ENCODE peak calls at places on chromosomes 4 and X, in four cellular contexts. P is EL, I is NT2/D1, M is OCI-LY7. B is an unnamed sample.

GRCh38 chrX:39242187-39242586 is 440.9 kb downstream of the MID1IP1 start:
- DNase-seq in P (peak; percentile 0), I (peak; percentile 28), M (peak; percentile 17), B (peak; percentile 40)

GRCh38 chrX:87805829-87806490 is 288.4 kb downstream of the KLHL4 start:
- DNase-seq in P (no peak), I (peak; percentile 8), M (no peak), B (no peak)

GRCh38 chrX:118566359-118566758 is 70.7 kb downstream of the DOCK11 start:
- DNase-seq in P (peak; percentile 58), I (no peak), M (no peak), B (no peak)

GRCh38 chr4:124523816-124524215 is 188.7 kb downstream of the ANKRD50 start:
- DNase-seq in P (no peak), I (no peak), M (no peak), B (no peak)

GRCh38 chr4:88110826-88111225 is 47.6 kb downstream of the ABCG2 start:
- DNase-seq in P (no peak), I (no peak), M (no peak), B (no peak)

GRCh38 chr4:128424524-128425195 is 137.0 kb upstream of the PGRMC2 start:
- DNase-seq in P (peak; percentile 10), I (no peak), M (no peak), B (no peak)

GRCh38 chr4:94642561-94642866 is 115.2 kb upstream of the BMPR1B start:
- DNase-seq in P (peak; percentile 10), I (no peak), M (no peak), B (no peak)

GRCh38 chr4:101169044-101170014 is 178.0 kb downstream of the PPP3CA start:
- DNase-seq in P (peak; percentile 69), I (peak; percentile 44), M (peak; percentile 73), B (peak; percentile 22)

GRCh38 chr4:113445286-113445685 is 316.3 kb downstream of the CAMK2D start:
- DNase-seq in P (peak; percentile 93), I (no peak), M (no peak), B (no peak)

GRCh38 chr4:81504685-81505598 is 33.2 kb upstream of the RASGEF1B start:
- DNase-seq in P (no peak), I (no peak), M (peak; percentile 59), B (no peak)

GRCh38 chrX:106611323-106611681 is 476 bp upstream of the RADX start:
- DNase-seq in P (no peak), I (no peak), M (no peak), B (no peak)

GRCh38 chrX:124406294-124407013 is 60.1 kb downstream of the SH2D1A start:
- DNase-seq in P (peak; percentile 69), I (peak; percentile 15), M (peak; percentile 79), B (no peak)

GRCh38 chrX:64334467-64334866 is 60.8 kb downstream of the MTMR8 start:
- DNase-seq in P (no peak), I (no peak), M (no peak), B (no peak)

GRCh38 chr4:139555073-139555704 is 830 bp downstream of the SETD7 start:
- DNase-seq in P (peak; percentile 92), I (no peak), M (peak; percentile 91), B (peak; percentile 2)

GRCh38 chrX:118603981-118604380 is 108.4 kb downstream of the DOCK11 start:
- DNase-seq in P (peak; percentile 63), I (peak; percentile 52), M (peak; percentile 43), B (peak; percentile 62)

GRCh38 chr4:158758142-158758541 is 10.7 kb upstream of the FNIP2 start:
- DNase-seq in P (peak; percentile 49), I (no peak), M (no peak), B (no peak)

GRCh38 chrX:17104433-17104832 is 158.0 kb downstream of the REPS2 start:
- DNase-seq in P (no peak), I (no peak), M (no peak), B (no peak)

GRCh38 chr4:71287305-71287704 is 51.5 kb upstream of the SLC4A4 start:
- DNase-seq in P (peak; percentile 66), I (no peak), M (no peak), B (no peak)

GRCh38 chrX:134570509-134570846 is 87.8 kb downstream of the PLAC1 start:
- DNase-seq in P (no peak), I (no peak), M (no peak), B (no peak)

GRCh38 chr4:101028886-101029285 is 318.4 kb downstream of the PPP3CA start:
- DNase-seq in P (no peak), I (no peak), M (no peak), B (no peak)

GRCh38 chrX:102712967-102713677 is 874 bp downstream of the GPRASP2 start:
- DNase-seq in P (peak; percentile 59), I (no peak), M (no peak), B (peak; percentile 4)

GRCh38 chr4:2445130-2445529 is 23.8 kb upstream of the RNF4 start:
- DNase-seq in P (no peak), I (no peak), M (no peak), B (no peak)

GRCh38 chr4:1381944-1382541 is 24.2 kb downstream of the NKX1-1 start:
- DNase-seq in P (no peak), I (no peak), M (no peak), B (no peak)

GRCh38 chr4:162891788-162892707 is 274.6 kb downstream of the NAF1 start:
- DNase-seq in P (no peak), I (no peak), M (peak; percentile 7), B (no peak)

GRCh38 chrX:40949071-40949470 is 136.2 kb upstream of the USP9X start:
- DNase-seq in P (no peak), I (no peak), M (no peak), B (no peak)

GRCh38 chr4:173415885-173416658 is 17.2 kb upstream of the SCRG1 start:
- DNase-seq in P (no peak), I (no peak), M (no peak), B (no peak)

GRCh38 chr4:165872443-165873297 is at the start of gene TLL1:
- DNase-seq in P (peak; percentile 23), I (no peak), M (no peak), B (no peak)

GRCh38 chrX:3582421-3582820 is 131.0 kb downstream of the PRKX start:
- DNase-seq in P (no peak), I (no peak), M (no peak), B (no peak)

GRCh38 chr4:79852305-79852730 is 220.7 kb downstream of the ANTXR2 start:
- DNase-seq in P (peak; percentile 44), I (no peak), M (no peak), B (no peak)

GRCh38 chr4:24876431-24876830 is 36.4 kb downstream of the CCDC149 start:
- DNase-seq in P (no peak), I (no peak), M (no peak), B (no peak)

GRCh38 chrX:70132244-70132643 is 1.0 kb upstream of the IGBP1 start:
- DNase-seq in P (no peak), I (no peak), M (peak; percentile 35), B (no peak)

GRCh38 chrX:12961191-12961718 is 13.7 kb upstream of the TMSB4X start:
- DNase-seq in P (no peak), I (no peak), M (no peak), B (no peak)

GRCh38 chr4:121189811-121190210 is 25.7 kb upstream of the TNIP3 start:
- DNase-seq in P (no peak), I (no peak), M (peak; percentile 17), B (no peak)

GRCh38 chr4:15556533-15556932 is 86.9 kb downstream of the CC2D2A start:
- DNase-seq in P (no peak), I (no peak), M (no peak), B (no peak)

GRCh38 chr4:39591290-39591689 is 47.4 kb downstream of the SMIM14 start:
- DNase-seq in P (no peak), I (no peak), M (peak; percentile 49), B (no peak)

GRCh38 chr4:139940600-139940999 is 213.4 kb downstream of the MAML3 start:
- DNase-seq in P (no peak), I (no peak), M (no peak), B (no peak)